ENCODE peak calls at places on chromosomes 11 and 22, in five cellular contexts. H is upper lobe of right lung; V is MM.1S; U is nephron progenitor cell; L is CD4-positive, alpha-beta T cell. Q is an unnamed sample.

GRCh38 chr11:120482149-120482548 is 29.4 kb upstream of the GRIK4 start:
- DNase-seq in H (no peak), V (no peak), U (no peak), L (no peak), Q (no peak)

GRCh38 chr11:57491371-57492061 is 24.0 kb downstream of the SLC43A1 start:
- DNase-seq in H (peak; percentile 72), V (no peak), U (peak; percentile 54), L (peak; percentile 32), Q (peak; percentile 41)

GRCh38 chr11:83069441-83070043 is 2.2 kb downstream of the RAB30 start:
- DNase-seq in H (no peak), V (no peak), U (no peak), L (no peak), Q (no peak)

GRCh38 chr11:115325523-115325922 is 178.7 kb downstream of the CADM1 start:
- DNase-seq in H (no peak), V (no peak), U (no peak), L (no peak), Q (no peak)

GRCh38 chr11:78069465-78069864 is 5.8 kb downstream of the THRSP start:
- DNase-seq in H (no peak), V (no peak), U (no peak), L (no peak), Q (no peak)

GRCh38 chr22:37331034-37331428 is 48.7 kb downstream of the CYTH4 start:
- DNase-seq in H (no peak), V (no peak), U (no peak), L (no peak), Q (no peak)

GRCh38 chr22:44462246-44463015 is 35.6 kb downstream of the RTL6 start:
- DNase-seq in H (no peak), V (no peak), U (no peak), L (no peak), Q (no peak)

GRCh38 chr11:118744001-118744400 is 47.0 kb downstream of the DDX6 start:
- DNase-seq in H (no peak), V (no peak), U (no peak), L (no peak), Q (no peak)

GRCh38 chr11:87384078-87384729 is 346.5 kb downstream of the TMEM135 start:
- DNase-seq in H (no peak), V (no peak), U (no peak), L (no peak), Q (no peak)

GRCh38 chr11:69461272-69461962 is 20.0 kb upstream of the LINC01488 start:
- DNase-seq in H (no peak), V (no peak), U (no peak), L (no peak), Q (no peak)

GRCh38 chr11:47560431-47560830 is 5.0 kb upstream of the PTPMT1 start:
- DNase-seq in H (no peak), V (no peak), U (no peak), L (no peak), Q (no peak)

GRCh38 chr11:45920531-45921477 is 1.7 kb upstream of the LARGE2 start:
- DNase-seq in H (peak; percentile 27), V (no peak), U (no peak), L (no peak), Q (no peak)

GRCh38 chr11:99117603-99118002 is 96.9 kb downstream of the CNTN5 start:
- DNase-seq in H (no peak), V (no peak), U (no peak), L (no peak), Q (no peak)

GRCh38 chr22:25167082-25167481 is 32.6 kb upstream of the CRYBB3 start:
- DNase-seq in H (no peak), V (no peak), U (no peak), L (no peak), Q (no peak)

GRCh38 chr11:27381238-27381666 is 18.2 kb upstream of the CCDC34 start:
- DNase-seq in H (no peak), V (no peak), U (no peak), L (no peak), Q (no peak)

GRCh38 chr11:132858203-132858602 is 674.1 kb downstream of the OPCML start:
- DNase-seq in H (no peak), V (no peak), U (peak; percentile 43), L (no peak), Q (no peak)

GRCh38 chr11:116192509-116193206 is 580.1 kb downstream of the BUD13 start:
- DNase-seq in H (no peak), V (no peak), U (peak; percentile 34), L (no peak), Q (no peak)

GRCh38 chr11:11446967-11447366 is 93.9 kb upstream of the CSNK2A3 start:
- DNase-seq in H (no peak), V (no peak), U (no peak), L (no peak), Q (no peak)

GRCh38 chr11:108937756-108938155 is 272.9 kb downstream of the DDX10 start:
- DNase-seq in H (no peak), V (no peak), U (no peak), L (no peak), Q (no peak)

GRCh38 chr11:96969251-96969650 is 579.4 kb downstream of the JRKL start:
- DNase-seq in H (no peak), V (no peak), U (no peak), L (no peak), Q (no peak)

GRCh38 chr22:23313791-23314567 is 133.7 kb downstream of the BCR start:
- DNase-seq in H (no peak), V (no peak), U (no peak), L (no peak), Q (no peak)

DNA sequence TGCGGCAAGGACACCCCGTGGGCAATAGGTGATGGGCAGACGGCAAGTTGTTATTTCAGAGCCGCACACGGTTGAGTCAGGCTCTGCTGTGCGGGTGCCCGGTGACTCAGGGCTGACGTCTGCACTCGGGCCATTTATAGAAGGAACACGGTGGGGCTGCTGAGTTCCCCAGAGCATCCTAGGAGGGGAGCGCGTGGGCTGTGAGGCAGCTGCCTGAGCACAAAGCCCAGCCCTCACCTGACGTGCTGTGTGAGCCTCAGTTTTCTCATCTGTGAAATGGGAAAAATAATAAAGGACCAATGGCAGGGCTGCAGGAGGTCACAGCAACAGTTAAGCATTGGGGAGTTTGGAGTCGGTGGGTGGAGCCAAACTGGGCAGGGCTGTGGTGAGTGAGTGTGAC is 11.3 kb upstream of the RHOD start:
- DNase-seq in H (no peak), V (no peak), U (no peak), L (no peak), Q (no peak)
- TF ChIP-seq CTCF in H (no peak), V (no peak), U (no peak), L (no peak), Q (no peak)

GRCh38 chr11:111193924-111194490 is 51.5 kb upstream of the POU2AF2 start:
- DNase-seq in H (no peak), V (no peak), U (no peak), L (no peak), Q (no peak)
- TF ChIP-seq CTCF in H (no peak), V (no peak), U (no peak), L (no peak), Q (no peak)

GRCh38 chr11:2382927-2383822 is 6.1 kb downstream of the CD81 start:
- DNase-seq in H (no peak), V (no peak), U (no peak), L (peak; percentile 9), Q (no peak)

GRCh38 chr11:2384723-2385041 is 7.6 kb downstream of the CD81 start:
- DNase-seq in H (no peak), V (no peak), U (no peak), L (no peak), Q (no peak)

GRCh38 chr11:2382129-2382517 is 5.0 kb downstream of the CD81 start:
- DNase-seq in H (no peak), V (no peak), U (no peak), L (peak; percentile 1), Q (no peak)

GRCh38 chr11:2385156-2386151 is 8.3 kb downstream of the CD81 start:
- DNase-seq in H (no peak), V (peak; percentile 61), U (no peak), L (no peak), Q (no peak)

DNA sequence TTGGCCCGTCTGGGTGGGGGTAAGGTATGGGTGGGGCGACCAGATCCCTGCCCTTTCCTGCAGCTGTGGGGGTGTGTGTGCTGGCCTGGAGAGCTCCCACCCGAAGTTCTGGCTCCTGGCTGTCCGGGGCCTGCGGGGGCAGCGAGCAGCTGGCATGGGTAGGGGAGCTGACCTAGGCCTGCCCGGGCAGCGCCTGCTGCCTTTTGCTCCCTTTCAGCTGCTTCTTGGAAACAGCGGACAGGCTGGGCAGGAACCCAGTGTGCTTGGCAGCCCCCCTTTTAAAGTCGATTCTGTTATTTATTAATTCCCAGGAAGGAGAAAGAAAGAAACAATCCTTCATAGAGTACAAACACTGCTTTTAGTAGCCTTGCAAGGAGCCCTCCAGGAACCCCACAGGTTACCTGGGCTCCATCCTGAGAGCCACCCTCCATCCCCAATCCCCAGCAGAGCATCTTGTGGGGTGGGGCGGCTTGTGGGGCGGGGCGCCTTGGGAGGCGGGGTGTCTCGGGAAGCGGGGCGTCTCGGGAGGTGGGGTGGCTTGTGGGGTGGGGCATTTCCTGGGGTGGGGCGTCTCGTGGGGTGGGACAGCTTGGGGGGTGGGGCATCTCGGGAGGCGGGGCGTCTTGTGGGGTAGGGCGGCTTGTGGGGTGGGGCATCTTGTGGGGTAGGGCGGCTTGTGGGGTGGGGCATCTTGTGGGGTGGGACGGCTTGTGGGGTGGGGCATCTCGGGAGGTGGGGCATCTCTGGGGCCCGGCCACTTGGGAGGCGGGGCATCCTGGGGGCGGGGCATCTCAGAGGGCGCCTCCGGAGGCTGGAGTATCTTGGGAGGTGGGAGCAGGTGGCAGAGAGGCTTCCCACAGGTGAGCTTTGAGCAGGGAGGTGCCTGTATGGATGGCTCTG is 7.0 kb downstream of the CD81 start:
- DNase-seq in H (no peak), V (no peak), U (no peak), L (peak; percentile 12), Q (no peak)
- TF ChIP-seq CTCF in H (no peak), V (no peak), U (no peak), L (no peak), Q (no peak)

DNA sequence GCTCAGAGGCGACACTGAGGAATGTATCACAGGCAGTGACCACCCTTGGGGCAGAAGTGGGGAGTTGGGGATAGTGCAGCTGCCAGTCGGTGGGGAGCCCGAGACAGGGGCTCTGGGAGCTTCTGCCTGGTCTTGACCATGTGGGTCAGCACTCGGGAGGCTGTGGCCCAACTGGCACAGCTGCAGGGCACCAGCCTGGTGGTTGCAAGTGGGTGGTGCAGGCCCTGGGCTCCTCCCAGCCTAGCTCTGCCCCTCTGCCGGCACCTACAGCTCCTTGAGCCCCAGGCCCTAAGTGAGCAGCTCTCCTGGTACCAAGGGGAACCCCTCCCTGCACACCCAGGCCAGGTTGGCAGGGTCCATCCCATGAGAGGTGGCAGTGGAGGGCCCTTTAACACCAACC is 12.6 kb upstream of the RASL10A start:
- DNase-seq in H (no peak), V (no peak), U (no peak), L (no peak), Q (no peak)
- TF ChIP-seq CTCF in H (no peak), V (no peak), U (no peak), L (no peak), Q (peak; percentile 16)

Q was measured in progenitor cell of endocrine pancreas.